ENCODE peak calls at places on chromosomes 16 and 17, in six cellular contexts. One of them, this sample, is unnamed.

GRCh38 chr16:87723224-87723619 is 42.6 kb downstream of the KLHDC4 start:
- DNase-seq in amniotic stem cell: no peak
- DNase-seq in germinal center: no peak
- DNase-seq in iPS-NIHi11: peak
- DNase-seq in upper lobe of right lung: peak
- DNase-seq in AG20443: peak
- DNase-seq in this sample: peak

GRCh38 chr17:21296097-21297025 is 11.8 kb downstream of the MAP2K3 start:
- DNase-seq in upper lobe of right lung: peak
- DNase-seq in germinal center: no peak
- DNase-seq in AG20443: peak
- DNase-seq in amniotic stem cell: no peak
- DNase-seq in iPS-NIHi11: no peak
- DNase-seq in this sample: no peak

GRCh38 chr17:55420067-55420775 is 1.4 kb downstream of the MMD start:
- DNase-seq in amniotic stem cell: no peak
- DNase-seq in upper lobe of right lung: no peak
- DNase-seq in iPS-NIHi11: no peak
- DNase-seq in germinal center: peak
- DNase-seq in AG20443: no peak
- DNase-seq in this sample: peak

GRCh38 chr17:58516644-58517377 is 2.4 kb upstream of the MTMR4 start:
- DNase-seq in upper lobe of right lung: no peak
- DNase-seq in amniotic stem cell: no peak
- DNase-seq in AG20443: no peak
- DNase-seq in germinal center: no peak
- DNase-seq in iPS-NIHi11: no peak
- DNase-seq in this sample: no peak

GRCh38 chr16:30032083-30032819 is 1.2 kb upstream of the TLCD3B start:
- DNase-seq in amniotic stem cell: no peak
- DNase-seq in upper lobe of right lung: no peak
- DNase-seq in germinal center: peak
- DNase-seq in iPS-NIHi11: peak
- DNase-seq in AG20443: peak
- DNase-seq in this sample: peak

GRCh38 chr17:65634533-65634932 is 73.1 kb upstream of the AXIN2 start:
- DNase-seq in upper lobe of right lung: no peak
- DNase-seq in amniotic stem cell: no peak
- DNase-seq in iPS-NIHi11: no peak
- DNase-seq in germinal center: no peak
- DNase-seq in AG20443: no peak
- DNase-seq in this sample: no peak

GRCh38 chr17:537133-537532 is 177.5 kb downstream of the VPS53 start:
- DNase-seq in upper lobe of right lung: no peak
- DNase-seq in germinal center: no peak
- DNase-seq in AG20443: no peak
- DNase-seq in amniotic stem cell: no peak
- DNase-seq in iPS-NIHi11: no peak
- DNase-seq in this sample: no peak

GRCh38 chr16:68645494-68646388 is 631 bp downstream of the CDH3 start:
- DNase-seq in iPS-NIHi11: peak
- DNase-seq in AG20443: peak
- DNase-seq in germinal center: no peak
- DNase-seq in amniotic stem cell: no peak
- DNase-seq in upper lobe of right lung: peak
- DNase-seq in this sample: no peak

GRCh38 chr17:76246080-76247066 is 6.1 kb upstream of the RNF157 start:
- DNase-seq in iPS-NIHi11: no peak
- DNase-seq in amniotic stem cell: no peak
- DNase-seq in upper lobe of right lung: no peak
- DNase-seq in AG20443: no peak
- DNase-seq in germinal center: no peak
- DNase-seq in this sample: no peak

GRCh38 chr16:51313204-51313603 is 162.1 kb upstream of the SALL1 start:
- DNase-seq in AG20443: no peak
- DNase-seq in iPS-NIHi11: no peak
- DNase-seq in amniotic stem cell: no peak
- DNase-seq in upper lobe of right lung: no peak
- DNase-seq in germinal center: no peak
- DNase-seq in this sample: no peak

GRCh38 chr17:43940630-43941029 is 1.6 kb downstream of the PPY start:
- DNase-seq in amniotic stem cell: no peak
- DNase-seq in iPS-NIHi11: peak
- DNase-seq in AG20443: peak
- DNase-seq in germinal center: no peak
- DNase-seq in upper lobe of right lung: no peak
- DNase-seq in this sample: no peak

GRCh38 chr17:81511550-81511799 is 1.1 kb downstream of the ACTG1 start:
- DNase-seq in upper lobe of right lung: no peak
- DNase-seq in iPS-NIHi11: no peak
- DNase-seq in AG20443: no peak
- DNase-seq in amniotic stem cell: no peak
- DNase-seq in germinal center: no peak
- DNase-seq in this sample: no peak

GRCh38 chr17:55089955-55090573 is 121.5 kb downstream of the STXBP4 start:
- DNase-seq in amniotic stem cell: no peak
- DNase-seq in AG20443: no peak
- DNase-seq in iPS-NIHi11: peak
- DNase-seq in upper lobe of right lung: no peak
- DNase-seq in germinal center: no peak
- DNase-seq in this sample: no peak

GRCh38 chr17:2855063-2855600 is 58.9 kb downstream of the RAP1GAP2 start:
- DNase-seq in iPS-NIHi11: no peak
- DNase-seq in AG20443: no peak
- DNase-seq in upper lobe of right lung: no peak
- DNase-seq in germinal center: no peak
- DNase-seq in amniotic stem cell: no peak
- DNase-seq in this sample: no peak

GRCh38 chr17:68457168-68457538 is at the start of gene WIPI1:
- DNase-seq in iPS-NIHi11: no peak
- DNase-seq in AG20443: peak
- DNase-seq in upper lobe of right lung: no peak
- DNase-seq in germinal center: no peak
- DNase-seq in amniotic stem cell: no peak
- DNase-seq in this sample: peak

GRCh38 chr17:21119247-21119944 is 7.4 kb upstream of the DHRS7B start:
- DNase-seq in AG20443: peak
- DNase-seq in amniotic stem cell: peak
- DNase-seq in germinal center: peak
- DNase-seq in iPS-NIHi11: peak
- DNase-seq in upper lobe of right lung: peak
- DNase-seq in this sample: peak

GRCh38 chr16:6204941-6205340 is 1107.3 kb upstream of the EEF2KMT start:
- DNase-seq in amniotic stem cell: no peak
- DNase-seq in germinal center: no peak
- DNase-seq in upper lobe of right lung: no peak
- DNase-seq in AG20443: no peak
- DNase-seq in iPS-NIHi11: no peak
- DNase-seq in this sample: no peak

GRCh38 chr16:87390641-87391323 is 1.4 kb upstream of the MAP1LC3B start:
- DNase-seq in germinal center: no peak
- DNase-seq in amniotic stem cell: no peak
- DNase-seq in upper lobe of right lung: no peak
- DNase-seq in iPS-NIHi11: no peak
- DNase-seq in AG20443: no peak
- DNase-seq in this sample: no peak

GRCh38 chr16:24858219-24859041 is 12.7 kb downstream of the SLC5A11 start:
- DNase-seq in iPS-NIHi11: peak
- DNase-seq in AG20443: peak
- DNase-seq in germinal center: peak
- DNase-seq in amniotic stem cell: no peak
- DNase-seq in upper lobe of right lung: peak
- DNase-seq in this sample: peak

GRCh38 chr16:3038256-3038655 is 1.5 kb upstream of the BICDL2 start:
- DNase-seq in amniotic stem cell: no peak
- DNase-seq in iPS-NIHi11: peak
- DNase-seq in germinal center: no peak
- DNase-seq in AG20443: no peak
- DNase-seq in upper lobe of right lung: peak
- DNase-seq in this sample: no peak

GRCh38 chr16:50428116-50428515 is 59.3 kb upstream of the BRD7 start:
- DNase-seq in AG20443: no peak
- DNase-seq in germinal center: no peak
- DNase-seq in amniotic stem cell: no peak
- DNase-seq in upper lobe of right lung: no peak
- DNase-seq in iPS-NIHi11: no peak
- DNase-seq in this sample: no peak

GRCh38 chr17:43779145-43780125 is 658 bp upstream of the DUSP3 start:
- DNase-seq in AG20443: peak
- DNase-seq in iPS-NIHi11: no peak
- DNase-seq in germinal center: no peak
- DNase-seq in amniotic stem cell: no peak
- DNase-seq in upper lobe of right lung: no peak
- DNase-seq in this sample: no peak

GRCh38 chr17:17681187-17681743 is at the start of gene RAI1:
- DNase-seq in AG20443: peak
- DNase-seq in iPS-NIHi11: peak
- DNase-seq in amniotic stem cell: peak
- DNase-seq in upper lobe of right lung: peak
- DNase-seq in germinal center: peak
- DNase-seq in this sample: peak

GRCh38 chr16:67445913-67446907 is 15.3 kb downstream of the HSD11B2 start:
- DNase-seq in amniotic stem cell: no peak
- DNase-seq in germinal center: no peak
- DNase-seq in iPS-NIHi11: no peak
- DNase-seq in AG20443: no peak
- DNase-seq in upper lobe of right lung: no peak
- DNase-seq in this sample: peak

GRCh38 chr17:39661744-39662541 is 3.2 kb upstream of the TCAP start:
- DNase-seq in upper lobe of right lung: no peak
- DNase-seq in iPS-NIHi11: no peak
- DNase-seq in germinal center: no peak
- DNase-seq in AG20443: no peak
- DNase-seq in amniotic stem cell: no peak
- DNase-seq in this sample: no peak

GRCh38 chr17:9419932-9420453 is 155.6 kb downstream of the STX8 start:
- DNase-seq in amniotic stem cell: no peak
- DNase-seq in iPS-NIHi11: no peak
- DNase-seq in AG20443: no peak
- DNase-seq in germinal center: no peak
- DNase-seq in upper lobe of right lung: no peak
- DNase-seq in this sample: no peak

GRCh38 chr17:67109111-67109510 is 64.8 kb downstream of the CACNG1 start:
- DNase-seq in upper lobe of right lung: no peak
- DNase-seq in AG20443: no peak
- DNase-seq in amniotic stem cell: no peak
- DNase-seq in iPS-NIHi11: no peak
- DNase-seq in germinal center: no peak
- DNase-seq in this sample: no peak

GRCh38 chr17:78934681-78935418 is 9.7 kb upstream of the TIMP2 start:
- DNase-seq in AG20443: no peak
- DNase-seq in germinal center: no peak
- DNase-seq in upper lobe of right lung: no peak
- DNase-seq in iPS-NIHi11: no peak
- DNase-seq in amniotic stem cell: no peak
- DNase-seq in this sample: no peak

GRCh38 chr17:57035971-57036481 is 49.0 kb upstream of the AKAP1 start:
- DNase-seq in iPS-NIHi11: no peak
- DNase-seq in AG20443: no peak
- DNase-seq in upper lobe of right lung: no peak
- DNase-seq in germinal center: no peak
- DNase-seq in amniotic stem cell: no peak
- DNase-seq in this sample: no peak

GRCh38 chr17:9902116-9902515 is 3.0 kb downstream of the RCVRN start:
- DNase-seq in AG20443: peak
- DNase-seq in iPS-NIHi11: peak
- DNase-seq in upper lobe of right lung: no peak
- DNase-seq in germinal center: no peak
- DNase-seq in amniotic stem cell: no peak
- DNase-seq in this sample: no peak

GRCh38 chr16:87352818-87353217 is 30.8 kb downstream of the FBXO31 start:
- DNase-seq in amniotic stem cell: no peak
- DNase-seq in iPS-NIHi11: no peak
- DNase-seq in germinal center: no peak
- DNase-seq in AG20443: no peak
- DNase-seq in upper lobe of right lung: no peak
- DNase-seq in this sample: no peak